ENCODE peak calls at places on chromosomes 16 and 17, in ten cellular contexts. O, B, X, E, T, A, L, D, V and Z are unnamed samples.

GRCh38 chr17:35616506-35616905 is 29.4 kb downstream of the AP2B1 start:
- DNase-seq in O (no peak), V (no peak), L (no peak), D (no peak), A (no peak), B (no peak), E (no peak), X (no peak), T (no peak), Z (no peak)

GRCh38 chr16:71658771-71659170 is 32.8 kb downstream of the MARVELD3 start:
- DNase-seq in O (no peak), B (no peak), V (no peak), X (no peak), L (no peak), T (no peak), E (no peak), D (no peak), A (no peak), Z (no peak)

GRCh38 chr17:30372755-30373154 is 6.0 kb upstream of the CPD start:
- DNase-seq in D (no peak), V (no peak), O (no peak), X (peak), E (no peak), A (no peak), T (no peak), L (no peak), B (no peak), Z (no peak)

GRCh38 chr16:89540557-89540956 is 19.9 kb upstream of the RPL13 start:
- DNase-seq in O (no peak), T (no peak), L (peak), X (no peak), B (no peak), D (no peak), E (no peak), A (no peak), V (no peak), Z (no peak)

GRCh38 chr17:56681561-56682266 is 88.2 kb downstream of the NOG start:
- DNase-seq in A (no peak), V (no peak), O (no peak), L (no peak), T (no peak), D (no peak), E (no peak), X (no peak), B (no peak), Z (peak)

GRCh38 chr17:34762078-34762477 is 182.7 kb downstream of the TMEM132E start:
- DNase-seq in X (no peak), T (no peak), L (no peak), E (no peak), A (no peak), O (no peak), D (no peak), V (no peak), B (no peak), Z (no peak)

GRCh38 chr17:62140376-62140775 is 75.3 kb upstream of the MED13 start:
- DNase-seq in E (no peak), V (no peak), D (no peak), L (no peak), A (no peak), O (no peak), T (no peak), B (no peak), X (no peak), Z (no peak)

GRCh38 chr16:69937465-69937951 is 13.6 kb upstream of the CLEC18A start:
- DNase-seq in X (peak), O (no peak), T (no peak), B (no peak), V (no peak), E (no peak), D (no peak), A (no peak), L (no peak), Z (no peak)

GRCh38 chr17:48412841-48413240 is 17.2 kb downstream of the SKAP1 start:
- DNase-seq in V (no peak), A (no peak), L (no peak), O (no peak), B (no peak), X (no peak), D (no peak), T (no peak), E (no peak), Z (no peak)

GRCh38 chr17:51372345-51373004 is 112.1 kb downstream of the UTP18 start:
- DNase-seq in O (no peak), D (no peak), T (no peak), V (no peak), X (peak), B (peak), E (no peak), A (no peak), L (peak), Z (no peak)

GRCh38 chr16:49351119-49351518 is 22.5 kb upstream of the C16orf78 start:
- DNase-seq in O (no peak), L (no peak), A (no peak), E (no peak), D (no peak), X (no peak), T (no peak), B (peak), V (no peak), Z (no peak)

GRCh38 chr16:49353650-49354049 is 20.0 kb upstream of the C16orf78 start:
- DNase-seq in D (no peak), E (no peak), B (no peak), X (no peak), L (no peak), A (no peak), V (no peak), T (no peak), O (no peak), Z (no peak)

GRCh38 chr16:49354101-49354500 is 19.5 kb upstream of the C16orf78 start:
- DNase-seq in A (no peak), T (no peak), L (no peak), B (no peak), O (no peak), X (no peak), D (no peak), V (no peak), E (no peak), Z (no peak)

GRCh38 chr16:49354991-49355390 is 18.6 kb upstream of the C16orf78 start:
- DNase-seq in O (no peak), A (no peak), B (no peak), D (no peak), T (no peak), E (no peak), X (no peak), V (no peak), L (no peak), Z (no peak)

GRCh38 chr16:49352923-49353322 is 20.7 kb upstream of the C16orf78 start:
- DNase-seq in V (no peak), B (no peak), O (no peak), X (no peak), A (no peak), T (no peak), E (no peak), D (no peak), L (no peak), Z (no peak)
- TF ChIP-seq CTCF in V (no peak), B (no peak), O (no peak), X (no peak), A (no peak), T (no peak), E (no peak), D (no peak), L (no peak), Z (no peak)

GRCh38 chr17:20989991-20990855 is 52.6 kb downstream of the USP22 start:
- DNase-seq in A (no peak), D (no peak), V (no peak), L (no peak), B (no peak), E (no peak), T (no peak), O (no peak), X (no peak), Z (no peak)
- TF ChIP-seq POLR2A in A (no peak), D (no peak), V (no peak), L (no peak), B (no peak), E (no peak), T (no peak), O (no peak), X (no peak), Z (no peak)

DNA sequence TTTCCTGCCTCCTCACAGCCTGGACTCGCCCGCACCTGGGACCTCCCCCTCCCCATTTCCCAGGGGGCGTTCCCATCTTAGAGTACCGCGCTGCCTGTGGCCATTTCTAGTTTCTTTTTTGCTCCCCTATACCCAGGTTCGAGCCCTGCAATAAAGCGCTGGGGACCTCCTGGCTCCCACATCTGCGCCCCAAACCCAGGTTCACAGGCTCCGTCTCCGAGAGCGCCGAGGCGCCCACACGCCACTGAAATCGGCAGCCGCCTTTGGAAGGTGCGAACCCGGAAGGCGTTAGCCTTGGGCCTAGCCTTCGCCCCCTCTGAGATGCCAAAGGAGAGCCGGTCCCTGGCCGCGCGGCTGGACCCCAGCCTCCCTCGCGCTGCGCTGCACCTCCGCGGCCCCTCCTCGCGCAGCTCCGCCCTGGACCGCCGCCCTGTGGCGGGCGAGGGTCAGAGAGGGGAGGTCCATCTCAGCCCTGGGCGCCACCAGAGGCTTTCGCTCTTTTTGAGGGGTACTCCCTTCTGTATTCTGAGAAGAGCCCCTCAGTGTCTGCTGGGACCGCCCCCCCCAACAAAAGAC is 1.8 kb downstream of the KCNJ12 start:
- DNase-seq in O (no peak), X (no peak), T (no peak), E (no peak), A (no peak), D (no peak), V (no peak), L (no peak), B (no peak), Z (no peak)
- H3K4me3 ChIP-seq in O (peak), X (no peak), T (no peak), E (peak), A (peak), D (peak), V (peak), L (peak), B (peak), Z (no peak)

DNA sequence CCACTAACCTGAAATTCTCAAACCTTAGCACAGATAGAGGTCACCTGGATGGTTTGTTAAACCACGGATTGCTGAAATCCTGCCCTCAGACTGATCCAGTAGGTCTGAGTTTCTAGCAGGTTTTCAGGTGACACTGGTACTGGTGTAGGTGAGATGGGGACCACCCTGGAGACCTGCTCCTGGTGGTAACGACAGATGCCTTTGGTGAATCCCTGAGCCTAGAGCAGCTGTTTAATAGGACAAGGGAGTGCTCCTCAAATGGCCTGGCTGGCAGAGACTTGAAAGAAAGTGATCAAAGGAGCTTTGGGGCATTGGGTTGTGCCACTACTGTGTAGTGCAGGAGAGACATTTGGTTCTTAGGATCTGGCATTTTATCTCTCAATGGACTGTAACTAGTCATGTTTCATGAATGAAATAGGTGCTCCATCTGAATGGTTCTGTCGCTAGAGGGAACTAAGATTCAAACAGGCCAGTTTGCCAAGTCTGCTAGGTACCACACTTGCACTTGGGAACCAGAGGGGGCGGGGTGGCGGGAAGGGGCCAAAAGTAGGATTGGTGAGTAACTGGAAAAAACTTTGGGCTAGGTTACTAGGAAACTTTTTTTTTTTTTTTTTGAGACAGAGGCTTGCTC is 2.9 kb upstream of the IFI35 start:
- DNase-seq in D (no peak), E (no peak), V (no peak), B (no peak), X (no peak), O (no peak), A (no peak), T (no peak), L (no peak), Z (no peak)
- TF ChIP-seq CTCF in D (no peak), E (no peak), V (no peak), B (no peak), X (no peak), O (no peak), A (no peak), T (no peak), L (no peak), Z (no peak)

GRCh38 chr17:2176484-2177175 is 121.7 kb downstream of the HIC1 start:
- DNase-seq in E (no peak), X (no peak), L (no peak), O (no peak), A (no peak), B (no peak), T (no peak), D (no peak), V (no peak), Z (peak)

GRCh38 chr17:2177235-2177811 is 122.4 kb downstream of the HIC1 start:
- DNase-seq in E (peak), V (no peak), D (no peak), L (no peak), X (no peak), B (no peak), T (no peak), O (no peak), A (no peak), Z (no peak)

GRCh38 chr17:2174048-2174447 is 119.1 kb downstream of the HIC1 start:
- DNase-seq in B (no peak), T (no peak), D (no peak), L (no peak), X (no peak), O (no peak), A (no peak), E (no peak), V (no peak), Z (no peak)

GRCh38 chr17:2174471-2175293 is 119.8 kb downstream of the HIC1 start:
- DNase-seq in X (no peak), A (no peak), B (peak), L (peak), D (peak), O (no peak), T (peak), E (peak), V (peak), Z (no peak)

GRCh38 chr17:2175294-2175628 is 120.4 kb downstream of the HIC1 start:
- DNase-seq in X (no peak), L (no peak), E (no peak), D (no peak), V (no peak), T (no peak), B (no peak), O (no peak), A (no peak), Z (no peak)
- TF ChIP-seq POLR2A in X (no peak), L (no peak), E (no peak), D (no peak), V (no peak), T (no peak), B (no peak), O (no peak), A (no peak), Z (no peak)

GRCh38 chr17:7476951-7477350 is 2.5 kb downstream of the ZBTB4 start:
- DNase-seq in B (no peak), A (no peak), T (no peak), D (no peak), O (no peak), X (no peak), V (no peak), E (no peak), L (no peak), Z (no peak)
- H3K4me3 ChIP-seq in B (peak), A (peak), T (peak), D (no peak), O (no peak), X (no peak), V (peak), E (no peak), L (peak), Z (no peak)

DNA sequence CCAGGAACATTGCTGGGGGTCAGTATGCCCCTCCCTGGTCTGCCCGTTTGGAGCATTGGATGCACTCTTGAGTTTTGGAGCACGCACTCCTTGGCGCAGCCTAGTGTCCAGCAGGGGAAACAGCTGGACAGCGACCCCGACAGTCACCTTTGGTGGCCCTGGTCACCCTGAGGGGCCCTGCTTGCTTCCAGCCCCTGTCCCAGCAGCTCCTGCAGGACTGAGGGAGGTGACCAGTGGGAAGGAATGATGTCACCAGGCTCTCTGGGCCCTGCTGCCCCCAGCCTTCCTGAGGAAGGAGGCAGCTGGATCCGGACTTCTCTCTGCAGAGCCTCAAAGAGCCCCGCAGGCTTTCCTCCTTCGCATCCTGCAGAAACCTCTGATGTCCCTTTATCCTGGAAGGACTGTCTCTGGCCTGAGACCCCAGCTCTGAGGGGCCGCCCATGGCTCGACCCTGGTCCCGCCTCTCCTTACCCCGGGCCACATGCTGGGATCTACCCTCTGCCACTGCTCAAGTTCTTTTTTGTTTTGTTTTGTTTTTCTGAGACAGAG is 11.8 kb downstream of the ZSCAN10 start:
- DNase-seq in V (peak), B (no peak), D (no peak), X (no peak), E (no peak), O (no peak), L (peak), A (no peak), T (no peak), Z (no peak)
- TF ChIP-seq CTCF in V (no peak), B (no peak), D (no peak), X (peak), E (no peak), O (no peak), L (peak), A (no peak), T (no peak), Z (no peak)